ENCODE peak calls at places on chromosome 22, in seven cellular contexts. B is sigmoid colon, V is brain microvascular endothelial cell, Z is mesendoderm, K is adrenal gland, I is left ventricle myocardium inferior, J is cardiac muscle cell. Y is an unnamed sample.

GRCh38 chr22:19289475-19290161 is 1.9 kb downstream of the CLTCL1 start:
- DNase-seq in B (no peak), V (peak), I (no peak), J (no peak), Z (no peak), K (no peak), Y (peak)

GRCh38 chr22:20131856-20132685 is 467 bp downstream of the ZDHHC8 start:
- DNase-seq in I (peak), Z (no peak), V (no peak), J (no peak), K (peak), B (peak), Y (no peak)

GRCh38 chr22:28016781-28017557 is 97.9 kb upstream of the PITPNB start:
- DNase-seq in V (no peak), K (peak), Z (no peak), J (no peak), B (peak), I (peak), Y (no peak)

GRCh38 chr22:50403701-50404101 is 60.6 kb downstream of the PPP6R2 start:
- DNase-seq in K (peak), B (peak), Z (no peak), I (peak), J (no peak), V (no peak), Y (no peak)

GRCh38 chr22:49084203-49084602 is 743.5 kb downstream of the BRD1 start:
- DNase-seq in K (no peak), J (no peak), B (peak), V (no peak), I (no peak), Z (peak), Y (no peak)

GRCh38 chr22:17384612-17385345 is 15.5 kb downstream of the CECR2 start:
- DNase-seq in K (no peak), Z (no peak), B (no peak), J (no peak), I (no peak), V (no peak), Y (no peak)

GRCh38 chr22:35622132-35622913 is 5.2 kb upstream of the MB start:
- DNase-seq in I (peak), Z (peak), B (peak), K (peak), J (peak), V (no peak), Y (no peak)

GRCh38 chr22:33957086-33957485 is 36.8 kb upstream of the LARGE1 start:
- DNase-seq in J (no peak), V (no peak), I (no peak), Z (peak), B (no peak), K (no peak), Y (no peak)

GRCh38 chr22:29799217-29799680 is 32.1 kb downstream of the UQCR10 start:
- DNase-seq in Z (no peak), B (peak), I (peak), V (peak), K (peak), J (no peak), Y (peak)

GRCh38 chr22:23685205-23685784 is 5.5 kb upstream of the RGL4 start:
- DNase-seq in K (peak), J (no peak), I (no peak), B (no peak), V (no peak), Z (no peak), Y (no peak)

GRCh38 chr22:28951969-28952521 is 68.7 kb downstream of the ZNRF3 start:
- DNase-seq in Z (peak), B (peak), J (no peak), I (no peak), V (peak), K (no peak), Y (no peak)

GRCh38 chr22:22203048-22203971 is 41.3 kb upstream of the VPREB1 start:
- DNase-seq in V (no peak), K (no peak), B (no peak), Z (no peak), I (no peak), J (no peak), Y (no peak)

GRCh38 chr22:34877506-34877905 is 188.5 kb upstream of the ISX start:
- DNase-seq in V (no peak), I (no peak), B (no peak), K (no peak), J (no peak), Z (peak), Y (no peak)

GRCh38 chr22:30260276-30260675 is 6.4 kb downstream of the OSM start:
- DNase-seq in V (no peak), I (no peak), B (no peak), Z (no peak), J (no peak), K (no peak), Y (no peak)

GRCh38 chr22:35312198-35313059 is 12.7 kb downstream of the TOM1 start:
- DNase-seq in I (no peak), K (peak), B (peak), Z (no peak), V (peak), J (peak), Y (no peak)

GRCh38 chr22:20781272-20781990 is 7.5 kb downstream of the SERPIND1 start:
- DNase-seq in I (no peak), V (peak), Z (no peak), B (no peak), K (no peak), J (no peak), Y (peak)

GRCh38 chr22:31160328-31160978 is 471 bp downstream of the RNF185 start:
- DNase-seq in I (no peak), B (peak), Z (peak), J (peak), K (peak), V (no peak), Y (no peak)

GRCh38 chr22:50456466-50457234 is 18.2 kb downstream of the SBF1 start:
- DNase-seq in V (no peak), Z (peak), J (no peak), K (no peak), B (no peak), I (no peak), Y (no peak)

GRCh38 chr22:50730013-50730891 is 7.8 kb upstream of the ACR start:
- DNase-seq in Z (no peak), K (no peak), V (no peak), B (peak), J (no peak), I (peak), Y (no peak)

GRCh38 chr22:30667092-30667485 is 586 bp downstream of the DUSP18 start:
- DNase-seq in K (no peak), I (no peak), V (no peak), J (peak), B (no peak), Z (no peak), Y (no peak)

GRCh38 chr22:17266261-17266971 is 47.2 kb upstream of the ADA2 start:
- DNase-seq in Z (peak), V (no peak), J (peak), K (no peak), I (peak), B (no peak), Y (no peak)

GRCh38 chr22:49294656-49295464 is 532.8 kb downstream of the BRD1 start:
- DNase-seq in K (peak), Z (no peak), V (no peak), B (no peak), I (no peak), J (no peak), Y (no peak)

GRCh38 chr22:22322792-22323191 is 78.2 kb downstream of the VPREB1 start:
- DNase-seq in Z (no peak), B (no peak), J (no peak), K (no peak), I (no peak), V (no peak), Y (no peak)

GRCh38 chr22:30460147-30460546 is 11.7 kb downstream of the SEC14L3 start:
- DNase-seq in B (no peak), Z (no peak), V (no peak), J (no peak), K (no peak), I (no peak), Y (no peak)

GRCh38 chr22:48235744-48236143 is 1473.3 kb downstream of the TBC1D22A start:
- DNase-seq in B (no peak), K (peak), I (no peak), Z (no peak), V (no peak), J (no peak), Y (no peak)

GRCh38 chr22:23233746-23234408 is 53.6 kb downstream of the BCR start:
- DNase-seq in Z (no peak), I (peak), V (peak), J (no peak), B (no peak), K (no peak), Y (no peak)

GRCh38 chr22:22772883-22773282 is 114.7 kb upstream of the IGLL5 start:
- DNase-seq in K (no peak), I (no peak), Z (no peak), J (no peak), V (no peak), B (no peak), Y (no peak)

GRCh38 chr22:20203142-20204099 is 52.6 kb upstream of the CCDC188 start:
- DNase-seq in B (no peak), J (peak), V (no peak), K (peak), Z (peak), I (peak), Y (no peak)

DNA sequence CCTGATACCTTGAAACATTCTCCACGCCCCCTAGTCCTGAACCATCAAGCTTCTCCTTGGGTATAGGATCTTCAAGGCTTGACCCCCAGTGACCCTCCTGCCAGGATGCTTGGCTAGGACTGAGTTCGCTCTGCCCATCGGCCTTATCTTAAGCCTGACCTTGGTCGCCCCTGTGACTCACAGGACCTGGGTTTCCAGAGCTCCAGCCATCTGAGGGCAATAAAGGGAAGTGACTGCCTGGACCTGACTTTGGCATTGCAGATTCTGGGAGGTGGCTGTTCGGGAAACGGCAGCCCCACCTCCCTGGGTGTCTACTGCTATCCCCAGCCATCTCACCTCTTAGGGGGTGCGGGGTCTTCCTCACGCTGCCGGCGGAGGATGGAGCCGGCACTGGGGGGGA is 15.4 kb downstream of the CARD10 start:
- DNase-seq in J (no peak), B (no peak), Z (no peak), V (no peak), I (no peak), K (peak), Y (no peak)
- H3K27ac ChIP-seq in J (no peak), B (peak), Z (no peak), V (no peak), I (peak), K (peak), Y (no peak)

DNA sequence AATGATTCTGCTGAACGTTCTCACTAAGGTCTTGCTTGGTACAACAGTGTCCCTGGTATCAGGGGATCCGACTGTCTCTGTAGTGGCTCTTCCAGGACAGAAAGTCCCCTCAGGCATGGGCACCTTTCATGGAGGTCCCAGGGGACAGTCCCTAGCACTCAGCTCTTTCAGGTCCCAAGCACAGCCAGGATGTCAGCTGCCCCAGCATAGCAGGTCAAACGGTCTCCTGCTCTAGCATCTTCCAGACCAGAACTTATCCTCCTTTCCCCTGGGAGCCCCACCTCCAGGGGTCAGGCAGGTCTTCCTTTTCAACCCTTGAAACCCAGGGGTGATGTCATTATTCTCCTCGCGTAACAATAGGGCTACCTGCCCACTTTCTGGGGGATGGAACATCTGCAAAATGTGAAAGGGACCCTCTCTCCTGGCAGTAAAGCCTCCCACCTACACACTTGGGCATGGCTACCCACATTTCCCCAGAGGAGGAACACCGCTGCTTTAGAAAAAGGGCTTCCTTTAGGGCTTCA is 24.7 kb upstream of the CRYBB3 start:
- DNase-seq in Z (no peak), V (no peak), K (no peak), B (no peak), J (no peak), I (no peak), Y (no peak)
- H3K27ac ChIP-seq in Z (no peak), V (no peak), K (no peak), B (no peak), J (no peak), I (no peak), Y (no peak)

DNA sequence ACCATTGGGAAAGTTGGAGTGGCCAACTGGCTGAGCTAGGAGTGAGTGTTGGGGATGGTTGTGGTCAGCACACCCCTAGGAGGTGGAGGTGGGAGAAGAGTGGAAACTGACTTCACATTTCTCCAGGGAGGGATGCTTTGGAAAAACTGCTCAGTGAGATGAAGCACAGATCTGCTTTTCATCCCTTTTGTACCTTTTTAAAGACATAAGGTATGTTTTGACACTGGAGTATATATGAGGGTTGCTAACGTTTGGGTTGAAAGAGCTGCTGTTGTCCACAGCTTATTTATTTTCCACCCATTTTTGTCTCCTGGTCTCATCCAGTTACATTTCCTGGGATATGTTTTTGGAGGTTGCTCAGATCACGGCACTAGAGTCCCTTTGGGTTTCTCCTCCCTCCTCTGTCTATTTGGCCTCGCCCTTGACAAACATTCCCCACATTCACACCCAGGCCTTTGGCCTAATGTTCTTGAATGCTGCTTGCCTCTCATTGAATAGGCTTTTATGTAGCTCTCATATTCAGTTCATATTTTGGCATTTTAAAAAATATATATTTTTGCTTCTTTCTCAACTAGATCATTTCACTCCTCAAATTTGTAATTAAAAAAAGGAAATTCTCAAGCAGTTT is 8.3 kb downstream of the SREBF2 start:
- DNase-seq in B (no peak), Z (no peak), V (no peak), K (no peak), I (no peak), J (no peak), Y (no peak)
- H3K27ac ChIP-seq in B (peak), Z (no peak), V (no peak), K (peak), I (peak), J (peak), Y (peak)

GRCh38 chr22:26779108-26779507 is 121.7 kb downstream of the MIAT start:
- DNase-seq in B (no peak), I (no peak), J (peak), Z (no peak), V (no peak), K (no peak), Y (no peak)

GRCh38 chr22:26778372-26778771 is 121.0 kb downstream of the MIAT start:
- DNase-seq in K (no peak), I (no peak), J (no peak), B (no peak), V (no peak), Z (no peak), Y (no peak)

GRCh38 chr22:26775394-26775793 is 118.0 kb downstream of the MIAT start:
- DNase-seq in K (no peak), Z (no peak), I (no peak), B (no peak), V (no peak), J (no peak), Y (no peak)

GRCh38 chr22:26779929-26780328 is 122.5 kb downstream of the MIAT start:
- DNase-seq in V (no peak), K (no peak), B (no peak), I (no peak), J (no peak), Z (no peak), Y (no peak)

GRCh38 chr22:26777402-26777801 is 120.0 kb downstream of the MIAT start:
- DNase-seq in B (no peak), V (no peak), I (no peak), K (peak), J (no peak), Z (peak), Y (no peak)
- H3K27ac ChIP-seq in B (no peak), V (no peak), I (peak), K (peak), J (no peak), Z (no peak), Y (no peak)

GRCh38 chr22:45210577-45211431 is 29.9 kb downstream of the KIAA0930 start:
- DNase-seq in K (no peak), B (no peak), I (no peak), Z (no peak), J (no peak), V (no peak), Y (no peak)
- H3K27ac ChIP-seq in K (peak), B (no peak), I (no peak), Z (no peak), J (no peak), V (no peak), Y (no peak)

GRCh38 chr22:39905686-39906085 is 4.8 kb downstream of the GRAP2 start:
- DNase-seq in K (no peak), J (no peak), Z (no peak), V (no peak), I (no peak), B (no peak), Y (no peak)

GRCh38 chr22:39906207-39906606 is 5.3 kb downstream of the GRAP2 start:
- DNase-seq in B (no peak), Z (no peak), K (no peak), V (no peak), J (no peak), I (no peak), Y (no peak)

GRCh38 chr22:39907605-39908097 is 6.8 kb downstream of the GRAP2 start:
- DNase-seq in I (no peak), K (no peak), V (no peak), B (no peak), J (no peak), Z (no peak), Y (no peak)

GRCh38 chr22:39907035-39907434 is 6.2 kb downstream of the GRAP2 start:
- DNase-seq in J (no peak), K (no peak), V (no peak), B (no peak), Z (no peak), I (no peak), Y (no peak)

DNA sequence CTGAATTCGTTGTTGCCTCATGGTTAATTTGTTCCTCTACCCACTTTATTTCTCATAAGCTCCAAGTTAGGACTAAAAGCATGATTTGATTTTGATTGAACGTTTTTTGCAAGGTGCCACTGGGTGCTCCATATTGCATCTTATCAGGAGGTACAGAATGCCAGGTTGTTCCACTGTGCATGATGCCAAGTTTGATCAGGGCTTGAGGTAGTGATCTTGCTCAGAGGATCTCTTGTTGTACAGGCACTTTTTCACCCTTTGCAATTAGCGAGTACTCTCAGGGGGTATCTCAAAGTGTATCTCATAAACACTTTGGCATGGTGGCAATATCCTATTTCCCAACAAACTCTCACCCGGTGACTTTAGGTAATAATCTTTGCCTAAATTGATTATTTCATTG is 4.0 kb downstream of the GRAP2 start:
- DNase-seq in V (no peak), I (no peak), K (no peak), B (no peak), Z (no peak), J (no peak), Y (no peak)
- H3K27ac ChIP-seq in V (no peak), I (no peak), K (no peak), B (no peak), Z (no peak), J (no peak), Y (no peak)

GRCh38 chr22:46612904-46613605 is 7.1 kb upstream of the GRAMD4 start:
- DNase-seq in B (no peak), K (no peak), Z (no peak), I (peak), J (peak), V (no peak), Y (no peak)

GRCh38 chr22:46611189-46611588 is 9.0 kb upstream of the GRAMD4 start:
- DNase-seq in Z (no peak), B (no peak), I (no peak), J (no peak), V (no peak), K (no peak), Y (no peak)

GRCh38 chr22:46613606-46613997 is 6.6 kb upstream of the GRAMD4 start:
- DNase-seq in B (no peak), K (peak), Z (peak), I (no peak), V (no peak), J (no peak), Y (no peak)

GRCh38 chr22:46614070-46614931 is 5.9 kb upstream of the GRAMD4 start:
- DNase-seq in V (no peak), I (no peak), J (no peak), Z (no peak), K (no peak), B (no peak), Y (no peak)

DNA sequence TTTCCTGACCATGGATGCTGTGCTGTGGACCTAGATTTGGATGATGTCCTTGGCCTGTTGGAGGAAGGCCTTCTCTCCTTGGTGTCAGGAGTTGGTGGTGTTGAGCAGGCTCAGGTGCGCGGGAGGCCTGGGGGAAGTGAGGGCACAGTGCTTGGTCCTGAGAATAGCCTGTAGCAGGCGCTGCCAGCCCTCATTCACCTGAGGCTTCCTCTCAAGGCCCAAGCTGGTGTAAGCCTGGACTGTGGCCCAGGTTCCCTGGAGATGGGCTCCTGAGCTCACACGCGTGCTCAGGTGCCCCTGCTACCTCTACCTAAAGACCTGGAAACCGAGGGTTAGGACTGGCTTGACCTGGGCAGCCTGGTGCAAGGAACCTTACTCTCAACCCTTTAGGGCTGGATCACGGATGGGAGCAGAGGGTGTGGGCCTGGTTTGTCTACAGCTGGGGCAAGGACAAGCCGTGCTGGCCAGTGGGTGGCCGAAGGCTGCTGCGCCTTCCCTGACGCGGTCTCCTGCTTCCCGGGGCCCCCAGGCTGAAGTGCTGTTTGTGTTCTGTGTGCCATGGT is 7.8 kb upstream of the GRAMD4 start:
- DNase-seq in V (no peak), I (no peak), Z (no peak), J (no peak), K (no peak), B (no peak), Y (no peak)
- H3K27ac ChIP-seq in V (no peak), I (peak), Z (no peak), J (peak), K (no peak), B (no peak), Y (no peak)

Y was measured in epithelial cell of prostate.